ENCODE peak calls at places on chromosome 15, in seven cellular contexts. L, W, Y, Z, J, O and C are unnamed samples.

GRCh38 chr15:58483316-58483715 is 51.5 kb downstream of the LIPC start:
- DNase-seq in Y (no peak), L (no peak), Z (no peak), W (no peak), O (no peak), J (no peak), C (no peak)

GRCh38 chr15:26051771-26052685 is 188.9 kb upstream of the ATP10A start:
- DNase-seq in J (no peak), Z (no peak), L (no peak), O (no peak), W (no peak), Y (no peak), C (no peak)

GRCh38 chr15:37016287-37016686 is 84.1 kb downstream of the MEIS2 start:
- DNase-seq in Z (no peak), O (no peak), W (no peak), L (no peak), Y (no peak), J (peak; percentile 94), C (no peak)

GRCh38 chr15:100340721-100341661 is 784 bp downstream of the ADAMTS17 start:
- DNase-seq in Y (no peak), J (no peak), O (no peak), Z (no peak), W (peak; percentile 60), L (peak; percentile 85), C (no peak)

GRCh38 chr15:63392355-63393009 is 10.8 kb upstream of the CA12 start:
- DNase-seq in Z (no peak), W (no peak), L (no peak), J (no peak), Y (peak; percentile 24), O (no peak), C (no peak)

GRCh38 chr15:57041416-57041815 is 123.0 kb downstream of the TCF12 start:
- DNase-seq in Y (no peak), J (no peak), L (no peak), O (no peak), Z (no peak), W (no peak), C (no peak)

GRCh38 chr15:89515477-89515876 is 19.1 kb upstream of the RHCG start:
- DNase-seq in O (no peak), Y (no peak), L (no peak), J (no peak), W (no peak), Z (no peak), C (no peak)

GRCh38 chr15:88913017-88913849 is at the start of gene MFGE8:
- DNase-seq in Z (peak; percentile 92), L (peak; percentile 90), Y (peak; percentile 87), O (peak; percentile 78), W (peak; percentile 93), J (peak; percentile 75), C (peak; percentile 77)

GRCh38 chr15:82146990-82147461 is 101.2 kb upstream of the MEX3B start:
- DNase-seq in Z (no peak), O (no peak), L (no peak), W (no peak), J (peak; percentile 90), Y (peak; percentile 24), C (peak; percentile 71)

GRCh38 chr15:62922514-62922913 is 120.0 kb upstream of the TPM1 start:
- DNase-seq in J (no peak), L (no peak), W (no peak), O (no peak), Z (no peak), Y (no peak), C (no peak)

GRCh38 chr15:67444100-67444499 is 76.8 kb upstream of the C15orf61 start:
- DNase-seq in L (no peak), J (no peak), Y (no peak), W (no peak), Z (no peak), O (no peak), C (no peak)

GRCh38 chr15:31222769-31223345 is 103.8 kb upstream of the KLF13 start:
- DNase-seq in Y (no peak), J (no peak), W (no peak), O (no peak), L (no peak), Z (no peak), C (no peak)

GRCh38 chr15:61038387-61038786 is 190.7 kb downstream of the RORA start:
- DNase-seq in L (no peak), Z (no peak), J (no peak), W (peak; percentile 13), Y (no peak), O (no peak), C (peak; percentile 68)

GRCh38 chr15:46309914-46310313 is 675.1 kb downstream of the SQOR start:
- DNase-seq in O (no peak), W (no peak), Z (peak; percentile 39), Y (no peak), L (no peak), J (no peak), C (no peak)

GRCh38 chr15:60673918-60674558 is 195.1 kb upstream of the ICE2 start:
- DNase-seq in Z (no peak), O (no peak), L (no peak), Y (no peak), W (peak; percentile 20), J (peak; percentile 96), C (peak; percentile 88)

GRCh38 chr15:22224241-22224671 is 143.9 kb downstream of the OR4M2 start:
- DNase-seq in O (no peak), J (no peak), Y (no peak), L (peak; percentile 56), Z (no peak), W (no peak), C (no peak)

DNA sequence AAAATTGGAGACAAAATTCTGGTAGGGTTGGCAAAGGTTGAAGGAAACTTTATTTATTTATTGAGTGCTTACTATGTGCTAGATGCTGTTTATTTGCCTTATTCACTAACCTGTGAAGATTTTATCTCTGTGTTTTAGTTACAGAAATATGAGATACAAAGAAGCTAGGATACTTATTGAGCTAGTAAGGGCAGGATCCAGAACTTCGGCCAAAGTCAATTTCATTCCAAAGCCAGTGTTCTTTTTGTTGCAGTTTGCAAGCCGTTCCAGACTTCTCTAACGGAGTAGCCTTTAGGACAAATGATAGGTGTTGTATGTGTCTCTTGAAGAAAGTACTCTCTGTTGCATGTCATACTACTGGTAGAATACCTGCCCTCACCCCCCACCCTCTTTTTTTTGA is 25.1 kb downstream of the AKAP13 start:
- DNase-seq in Z (no peak), Y (no peak), L (no peak), O (no peak), W (no peak), J (no peak), C (no peak)
- H3K4me1 ChIP-seq in Z (no peaks in the 10 kb centered on the region), Y (no peaks in the 10 kb centered on the region), L (peaks cover 33% of the 10 kb centered on the region), O (peaks cover 79% of the 10 kb centered on the region), W (peaks cover 47% of the 10 kb centered on the region), J (peaks cover 7% of the 10 kb centered on the region), C (peaks cover 30% of the 10 kb centered on the region)

GRCh38 chr15:59555696-59556095 is 55.9 kb upstream of the GCNT3 start:
- DNase-seq in W (no peak), O (no peak), L (no peak), J (peak; percentile 10), Z (no peak), Y (no peak), C (no peak)
- H3K4me1 ChIP-seq in W (no peaks in the 10 kb centered on the region), O (no peaks in the 10 kb centered on the region), L (no peaks in the 10 kb centered on the region), J (no peaks in the 10 kb centered on the region), Z (peaks cover 3% of the 10 kb centered on the region), Y (peaks cover 10% of the 10 kb centered on the region), C (no peaks in the 10 kb centered on the region)

DNA sequence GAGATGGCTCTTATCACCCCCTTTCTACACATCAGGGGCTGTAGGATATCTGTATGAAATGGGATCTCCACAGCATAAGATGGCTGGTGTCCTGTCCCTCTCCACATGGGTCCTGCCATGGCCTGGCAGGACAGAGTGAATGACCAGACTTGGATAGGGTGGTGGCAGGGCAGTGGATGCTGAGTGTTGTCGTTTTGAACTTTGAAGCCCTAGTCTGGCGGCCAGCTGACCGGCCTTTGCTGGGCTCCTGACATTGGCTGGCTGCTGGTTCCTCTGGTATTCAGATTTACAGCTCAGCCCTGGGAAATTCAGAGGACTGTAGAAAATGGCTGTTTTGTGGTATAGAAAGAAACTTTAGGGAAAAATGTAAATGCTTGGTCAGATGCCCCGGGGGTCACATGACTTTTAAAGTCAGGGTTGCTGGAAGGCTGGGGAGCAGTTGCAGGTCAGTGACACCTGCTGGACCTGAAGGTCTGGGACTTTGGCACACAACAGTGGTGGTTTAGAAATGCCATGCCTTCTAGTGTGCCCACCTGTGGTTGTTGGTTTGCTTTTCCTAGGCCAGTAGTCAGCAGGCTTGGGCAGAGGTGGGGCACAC is 13.5 kb upstream of the PGPEP1L start:
- DNase-seq in J (no peak), Y (no peak), L (no peak), O (no peak), Z (no peak), W (no peak), C (no peak)
- H3K4me1 ChIP-seq in J (no peaks in the 10 kb centered on the region), Y (no peaks in the 10 kb centered on the region), L (no peaks in the 10 kb centered on the region), O (no peaks in the 10 kb centered on the region), Z (peaks cover 2% of the 10 kb centered on the region), W (peaks cover 12% of the 10 kb centered on the region), C (no peaks in the 10 kb centered on the region)

DNA sequence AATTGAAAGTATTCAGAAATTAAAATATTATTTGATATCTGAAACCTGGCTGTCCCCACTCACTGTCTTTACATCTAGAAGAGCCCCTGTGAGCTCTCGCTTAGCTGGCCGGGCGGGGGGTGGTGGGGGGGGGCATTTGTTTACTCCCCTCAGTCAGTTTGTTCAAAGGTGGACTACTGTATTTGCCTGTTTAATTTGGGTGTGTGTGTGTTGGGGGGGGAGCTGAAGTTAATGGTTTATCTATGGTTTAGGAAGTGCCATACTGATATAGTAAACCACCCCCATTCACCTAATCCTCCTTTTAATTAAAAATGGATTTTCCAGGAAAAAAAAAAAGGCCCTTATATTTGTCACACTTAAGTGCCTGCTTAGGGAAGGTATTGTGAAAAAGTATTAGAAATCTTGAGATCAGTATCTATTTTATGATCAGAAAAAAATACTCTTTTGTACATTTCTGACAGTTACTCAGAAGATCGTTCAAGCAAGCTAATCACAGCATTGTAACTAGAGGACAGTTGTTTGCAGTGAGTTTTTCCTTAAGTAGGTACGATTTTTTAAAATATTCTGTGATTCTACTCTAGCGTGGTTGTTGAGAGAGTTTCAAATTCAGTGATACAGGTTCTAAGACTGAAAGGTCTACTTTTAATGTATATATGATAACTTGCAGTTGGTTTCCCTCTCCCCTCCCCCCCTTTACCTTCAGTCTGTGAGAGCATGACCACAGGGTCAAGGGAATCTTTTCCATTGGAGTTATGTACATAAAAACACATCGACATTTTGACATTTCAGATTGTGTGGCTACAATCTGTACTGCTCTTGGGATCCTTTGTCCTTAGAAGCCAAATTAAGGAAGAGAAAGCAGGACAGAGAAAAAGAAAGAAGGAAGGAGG is 8.5 kb downstream of the NR2F2 start:
- DNase-seq in L (no peak), J (peak; percentile 40), Y (no peak), W (no peak), O (no peak), Z (no peak), C (no peak)
- H3K4me1 ChIP-seq in L (no peaks in the 10 kb centered on the region), J (no peaks in the 10 kb centered on the region), Y (peaks cover 25% of the 10 kb centered on the region), W (peaks cover 7% of the 10 kb centered on the region), O (peaks cover 17% of the 10 kb centered on the region), Z (peaks cover 11% of the 10 kb centered on the region), C (no peaks in the 10 kb centered on the region)

DNA sequence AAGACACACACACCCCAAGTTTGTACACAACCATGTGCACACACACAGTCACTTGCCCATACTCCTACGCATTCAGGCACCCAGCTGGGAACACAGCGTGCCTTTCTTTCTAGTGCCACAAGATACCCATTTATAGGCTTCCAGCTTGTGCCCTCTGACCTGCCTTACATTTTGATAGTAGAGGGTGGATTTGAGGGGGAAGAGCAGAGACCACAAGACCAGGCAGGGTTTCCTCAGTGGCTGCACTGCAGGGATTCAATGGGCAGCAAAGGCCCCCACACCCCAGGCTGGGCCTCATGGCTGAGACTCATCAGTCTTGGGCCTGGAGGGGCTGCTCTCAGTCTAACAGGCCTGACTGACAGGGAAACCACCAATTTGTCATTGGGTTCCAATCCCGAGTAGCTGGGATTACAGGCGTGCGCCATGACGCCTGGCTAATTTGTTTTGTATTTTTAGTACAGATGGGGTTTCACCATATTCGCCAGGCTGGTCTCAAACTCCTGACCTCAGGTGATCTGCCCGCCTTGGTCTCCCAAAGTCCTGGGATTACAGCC is 18.8 kb upstream of the ANKDD1A start:
- DNase-seq in Z (peak; percentile 21), Y (no peak), J (no peak), O (peak; percentile 62), L (peak; percentile 64), W (no peak), C (no peak)
- H3K4me1 ChIP-seq in Z (peaks cover 6% of the 10 kb centered on the region), Y (peaks cover 29% of the 10 kb centered on the region), J (peaks cover 19% of the 10 kb centered on the region), O (peaks cover 65% of the 10 kb centered on the region), L (peaks cover 66% of the 10 kb centered on the region), W (peaks cover 31% of the 10 kb centered on the region), C (peaks cover 27% of the 10 kb centered on the region)